ENCODE peak calls at places on chromosomes 3 and 15, in eight cellular contexts. One of them, this sample, is unnamed.

GRCh38 chr3:59263152-59263551 is 213.3 kb upstream of the CFAP20DC start:
- DNase-seq in EL: no peak
- DNase-seq in retina: no peak
- DNase-seq in glutamatergic neuron: no peak
- DNase-seq in cardiac muscle cell: no peak
- DNase-seq in posterior cingulate gyrus: no peak
- DNase-seq in stomach: no peak
- DNase-seq in HS-5: no peak
- DNase-seq in this sample: no peak

GRCh38 chr15:44087578-44088190 is 107.4 kb downstream of the FRMD5 start:
- DNase-seq in EL: peak; percentile 87
- DNase-seq in retina: no peak
- DNase-seq in glutamatergic neuron: no peak
- DNase-seq in cardiac muscle cell: no peak
- DNase-seq in posterior cingulate gyrus: no peak
- DNase-seq in stomach: no peak
- DNase-seq in HS-5: peak; percentile 68
- DNase-seq in this sample: no peak

GRCh38 chr15:95210436-95210981 is 979.1 kb downstream of the MCTP2 start:
- DNase-seq in EL: no peak
- DNase-seq in retina: no peak
- DNase-seq in glutamatergic neuron: no peak
- DNase-seq in cardiac muscle cell: no peak
- DNase-seq in posterior cingulate gyrus: no peak
- DNase-seq in stomach: no peak
- DNase-seq in HS-5: no peak
- DNase-seq in this sample: no peak

GRCh38 chr3:49273825-49274532 is 3.1 kb downstream of the C3orf62 start:
- DNase-seq in EL: no peak
- DNase-seq in retina: no peak
- DNase-seq in glutamatergic neuron: no peak
- DNase-seq in cardiac muscle cell: no peak
- DNase-seq in posterior cingulate gyrus: no peak
- DNase-seq in stomach: no peak
- DNase-seq in HS-5: no peak
- DNase-seq in this sample: no peak

GRCh38 chr3:39478226-39478625 is 10.7 kb downstream of the MOBP start:
- DNase-seq in EL: no peak
- DNase-seq in retina: no peak
- DNase-seq in glutamatergic neuron: no peak
- DNase-seq in cardiac muscle cell: no peak
- DNase-seq in posterior cingulate gyrus: no peak
- DNase-seq in stomach: no peak
- DNase-seq in HS-5: no peak
- DNase-seq in this sample: no peak

GRCh38 chr3:14810795-14811661 is 7.7 kb upstream of the FGD5 start:
- DNase-seq in EL: no peak
- DNase-seq in retina: peak; percentile 56
- DNase-seq in glutamatergic neuron: peak; percentile 36
- DNase-seq in cardiac muscle cell: no peak
- DNase-seq in posterior cingulate gyrus: no peak
- DNase-seq in stomach: no peak
- DNase-seq in HS-5: no peak
- DNase-seq in this sample: no peak

GRCh38 chr3:131883711-131884407 is 151.0 kb downstream of the CPNE4 start:
- DNase-seq in EL: peak; percentile 15
- DNase-seq in retina: no peak
- DNase-seq in glutamatergic neuron: no peak
- DNase-seq in cardiac muscle cell: no peak
- DNase-seq in posterior cingulate gyrus: no peak
- DNase-seq in stomach: no peak
- DNase-seq in HS-5: no peak
- DNase-seq in this sample: no peak

GRCh38 chr15:29756358-29757267 is 65.7 kb downstream of the TJP1 start:
- DNase-seq in EL: no peak
- DNase-seq in retina: no peak
- DNase-seq in glutamatergic neuron: no peak
- DNase-seq in cardiac muscle cell: no peak
- DNase-seq in posterior cingulate gyrus: no peak
- DNase-seq in stomach: no peak
- DNase-seq in HS-5: no peak
- DNase-seq in this sample: no peak

GRCh38 chr15:55250392-55250791 is 39.2 kb downstream of the RAB27A start:
- DNase-seq in EL: peak; percentile 23
- DNase-seq in retina: no peak
- DNase-seq in glutamatergic neuron: no peak
- DNase-seq in cardiac muscle cell: no peak
- DNase-seq in posterior cingulate gyrus: no peak
- DNase-seq in stomach: no peak
- DNase-seq in HS-5: peak; percentile 65
- DNase-seq in this sample: no peak

GRCh38 chr3:146421814-146422748 is 47.3 kb downstream of the PLSCR2 start:
- DNase-seq in EL: peak; percentile 74
- DNase-seq in retina: no peak
- DNase-seq in glutamatergic neuron: no peak
- DNase-seq in cardiac muscle cell: no peak
- DNase-seq in posterior cingulate gyrus: no peak
- DNase-seq in stomach: no peak
- DNase-seq in HS-5: peak; percentile 31
- DNase-seq in this sample: no peak

GRCh38 chr3:36736327-36736726 is 28.0 kb downstream of the DCLK3 start:
- DNase-seq in EL: no peak
- DNase-seq in retina: no peak
- DNase-seq in glutamatergic neuron: no peak
- DNase-seq in cardiac muscle cell: no peak
- DNase-seq in posterior cingulate gyrus: no peak
- DNase-seq in stomach: no peak
- DNase-seq in HS-5: no peak
- DNase-seq in this sample: no peak

GRCh38 chr3:12479919-12480425 is 4.3 kb upstream of the TSEN2 start:
- DNase-seq in EL: peak; percentile 54
- DNase-seq in retina: peak; percentile 80
- DNase-seq in glutamatergic neuron: peak; percentile 30
- DNase-seq in cardiac muscle cell: peak; percentile 64
- DNase-seq in posterior cingulate gyrus: no peak
- DNase-seq in stomach: peak; percentile 78
- DNase-seq in HS-5: no peak
- DNase-seq in this sample: peak; percentile 69

GRCh38 chr15:37921527-37922385 is 12.7 kb upstream of the TMCO5A start:
- DNase-seq in EL: peak; percentile 17
- DNase-seq in retina: no peak
- DNase-seq in glutamatergic neuron: no peak
- DNase-seq in cardiac muscle cell: no peak
- DNase-seq in posterior cingulate gyrus: peak; percentile 37
- DNase-seq in stomach: peak; percentile 72
- DNase-seq in HS-5: no peak
- DNase-seq in this sample: no peak

GRCh38 chr15:96337354-96337990 is 7.0 kb downstream of the NR2F2 start:
- DNase-seq in EL: peak; percentile 42
- DNase-seq in retina: peak; percentile 40
- DNase-seq in glutamatergic neuron: no peak
- DNase-seq in cardiac muscle cell: no peak
- DNase-seq in posterior cingulate gyrus: no peak
- DNase-seq in stomach: no peak
- DNase-seq in HS-5: no peak
- DNase-seq in this sample: no peak

GRCh38 chr3:24493951-24494615 is 567 bp downstream of the THRB start:
- DNase-seq in EL: no peak
- DNase-seq in retina: peak; percentile 87
- DNase-seq in glutamatergic neuron: peak; percentile 40
- DNase-seq in cardiac muscle cell: peak; percentile 51
- DNase-seq in posterior cingulate gyrus: peak; percentile 87
- DNase-seq in stomach: peak; percentile 80
- DNase-seq in HS-5: no peak
- DNase-seq in this sample: peak; percentile 10

GRCh38 chr15:83207622-83208356 is at the start of gene HDGFL3:
- DNase-seq in EL: peak; percentile 66
- DNase-seq in retina: peak; percentile 89
- DNase-seq in glutamatergic neuron: peak; percentile 75
- DNase-seq in cardiac muscle cell: peak; percentile 75
- DNase-seq in posterior cingulate gyrus: peak; percentile 89
- DNase-seq in stomach: peak; percentile 46
- DNase-seq in HS-5: no peak
- DNase-seq in this sample: peak; percentile 80

GRCh38 chr3:72334681-72335457 is 513.4 kb downstream of the SHQ1 start:
- DNase-seq in EL: no peak
- DNase-seq in retina: no peak
- DNase-seq in glutamatergic neuron: no peak
- DNase-seq in cardiac muscle cell: no peak
- DNase-seq in posterior cingulate gyrus: peak; percentile 92
- DNase-seq in stomach: no peak
- DNase-seq in HS-5: no peak
- DNase-seq in this sample: peak; percentile 87

GRCh38 chr3:26657406-26657976 is 34.9 kb downstream of the LRRC3B start:
- DNase-seq in EL: no peak
- DNase-seq in retina: no peak
- DNase-seq in glutamatergic neuron: no peak
- DNase-seq in cardiac muscle cell: no peak
- DNase-seq in posterior cingulate gyrus: no peak
- DNase-seq in stomach: no peak
- DNase-seq in HS-5: no peak
- DNase-seq in this sample: no peak

GRCh38 chr3:174243194-174243593 is 615.9 kb upstream of the NAALADL2 start:
- DNase-seq in EL: peak; percentile 4
- DNase-seq in retina: no peak
- DNase-seq in glutamatergic neuron: no peak
- DNase-seq in cardiac muscle cell: no peak
- DNase-seq in posterior cingulate gyrus: no peak
- DNase-seq in stomach: no peak
- DNase-seq in HS-5: no peak
- DNase-seq in this sample: no peak

GRCh38 chr3:168997488-168997887 is 666.0 kb downstream of the MECOM start:
- DNase-seq in EL: no peak
- DNase-seq in retina: no peak
- DNase-seq in glutamatergic neuron: no peak
- DNase-seq in cardiac muscle cell: no peak
- DNase-seq in posterior cingulate gyrus: no peak
- DNase-seq in stomach: no peak
- DNase-seq in HS-5: no peak
- DNase-seq in this sample: no peak

GRCh38 chr3:136885357-136886213 is 23.6 kb downstream of the NCK1 start:
- DNase-seq in EL: no peak
- DNase-seq in retina: no peak
- DNase-seq in glutamatergic neuron: no peak
- DNase-seq in cardiac muscle cell: no peak
- DNase-seq in posterior cingulate gyrus: no peak
- DNase-seq in stomach: no peak
- DNase-seq in HS-5: no peak
- DNase-seq in this sample: no peak

GRCh38 chr15:56981160-56981559 is 62.7 kb downstream of the TCF12 start:
- DNase-seq in EL: no peak
- DNase-seq in retina: no peak
- DNase-seq in glutamatergic neuron: no peak
- DNase-seq in cardiac muscle cell: no peak
- DNase-seq in posterior cingulate gyrus: no peak
- DNase-seq in stomach: no peak
- DNase-seq in HS-5: no peak
- DNase-seq in this sample: no peak

GRCh38 chr3:126476166-126476975 is 680 bp upstream of the ZXDC start:
- DNase-seq in EL: no peak
- DNase-seq in retina: peak; percentile 86
- DNase-seq in glutamatergic neuron: no peak
- DNase-seq in cardiac muscle cell: no peak
- DNase-seq in posterior cingulate gyrus: peak; percentile 81
- DNase-seq in stomach: peak; percentile 65
- DNase-seq in HS-5: peak; percentile 14
- DNase-seq in this sample: no peak

GRCh38 chr3:55571913-55572312 is 84.8 kb upstream of the WNT5A start:
- DNase-seq in EL: no peak
- DNase-seq in retina: peak; percentile 44
- DNase-seq in glutamatergic neuron: no peak
- DNase-seq in cardiac muscle cell: peak; percentile 96
- DNase-seq in posterior cingulate gyrus: no peak
- DNase-seq in stomach: no peak
- DNase-seq in HS-5: no peak
- DNase-seq in this sample: peak; percentile 35

GRCh38 chr3:151227438-151228290 is 24.6 kb upstream of the GPR171 start:
- DNase-seq in EL: peak; percentile 81
- DNase-seq in retina: peak; percentile 83
- DNase-seq in glutamatergic neuron: peak; percentile 84
- DNase-seq in cardiac muscle cell: peak; percentile 79
- DNase-seq in posterior cingulate gyrus: peak; percentile 84
- DNase-seq in stomach: peak; percentile 81
- DNase-seq in HS-5: peak; percentile 70
- DNase-seq in this sample: peak; percentile 82

GRCh38 chr3:128433630-128434185 is 33.0 kb downstream of the DNAJB8 start:
- DNase-seq in EL: peak; percentile 37
- DNase-seq in retina: no peak
- DNase-seq in glutamatergic neuron: peak; percentile 7
- DNase-seq in cardiac muscle cell: no peak
- DNase-seq in posterior cingulate gyrus: no peak
- DNase-seq in stomach: no peak
- DNase-seq in HS-5: no peak
- DNase-seq in this sample: no peak

GRCh38 chr3:194585880-194586281 is 47.3 kb downstream of the TMEM44 start:
- DNase-seq in EL: no peak
- DNase-seq in retina: no peak
- DNase-seq in glutamatergic neuron: no peak
- DNase-seq in cardiac muscle cell: no peak
- DNase-seq in posterior cingulate gyrus: no peak
- DNase-seq in stomach: no peak
- DNase-seq in HS-5: no peak
- DNase-seq in this sample: no peak

GRCh38 chr15:57196865-57197264 is 179.4 kb upstream of the CGNL1 start:
- DNase-seq in EL: no peak
- DNase-seq in retina: no peak
- DNase-seq in glutamatergic neuron: no peak
- DNase-seq in cardiac muscle cell: no peak
- DNase-seq in posterior cingulate gyrus: no peak
- DNase-seq in stomach: no peak
- DNase-seq in HS-5: no peak
- DNase-seq in this sample: no peak

GRCh38 chr3:58047806-58048205 is 39.6 kb downstream of the FLNB start:
- DNase-seq in EL: peak; percentile 98
- DNase-seq in retina: no peak
- DNase-seq in glutamatergic neuron: no peak
- DNase-seq in cardiac muscle cell: no peak
- DNase-seq in posterior cingulate gyrus: no peak
- DNase-seq in stomach: no peak
- DNase-seq in HS-5: peak; percentile 76
- DNase-seq in this sample: no peak

GRCh38 chr3:196399485-196399945 is 32.7 kb downstream of the UBXN7 start:
- DNase-seq in EL: peak; percentile 85
- DNase-seq in retina: no peak
- DNase-seq in glutamatergic neuron: no peak
- DNase-seq in cardiac muscle cell: no peak
- DNase-seq in posterior cingulate gyrus: no peak
- DNase-seq in stomach: no peak
- DNase-seq in HS-5: peak; percentile 56
- DNase-seq in this sample: no peak

GRCh38 chr3:111072016-111072891 is 638 bp downstream of the NECTIN3 start:
- DNase-seq in EL: peak; percentile 38
- DNase-seq in retina: peak; percentile 86
- DNase-seq in glutamatergic neuron: peak; percentile 27
- DNase-seq in cardiac muscle cell: peak; percentile 58
- DNase-seq in posterior cingulate gyrus: peak; percentile 77
- DNase-seq in stomach: peak; percentile 48
- DNase-seq in HS-5: no peak
- DNase-seq in this sample: no peak

GRCh38 chr3:64023861-64024223 is 548 bp upstream of the PSMD6 start:
- DNase-seq in EL: peak; percentile 29
- DNase-seq in retina: no peak
- DNase-seq in glutamatergic neuron: no peak
- DNase-seq in cardiac muscle cell: no peak
- DNase-seq in posterior cingulate gyrus: no peak
- DNase-seq in stomach: no peak
- DNase-seq in HS-5: no peak
- DNase-seq in this sample: no peak

GRCh38 chr15:97547381-97547780 is 413.1 kb upstream of the ARRDC4 start:
- DNase-seq in EL: no peak
- DNase-seq in retina: no peak
- DNase-seq in glutamatergic neuron: no peak
- DNase-seq in cardiac muscle cell: no peak
- DNase-seq in posterior cingulate gyrus: no peak
- DNase-seq in stomach: no peak
- DNase-seq in HS-5: no peak
- DNase-seq in this sample: no peak

GRCh38 chr15:90482124-90483011 is 47.4 kb upstream of the CRTC3 start:
- DNase-seq in EL: peak; percentile 56
- DNase-seq in retina: peak; percentile 50
- DNase-seq in glutamatergic neuron: peak; percentile 54
- DNase-seq in cardiac muscle cell: peak; percentile 41
- DNase-seq in posterior cingulate gyrus: peak; percentile 77
- DNase-seq in stomach: peak; percentile 53
- DNase-seq in HS-5: no peak
- DNase-seq in this sample: peak; percentile 67

This sample was measured in G401.